ENCODE peak calls at places on chromosomes 13 and 19, in four cellular contexts. R, L, X and F are unnamed samples.

GRCh38 chr19:10389863-10390262 is 9.5 kb upstream of the TYK2 start:
- DNase-seq in R (no peak), L (no peak), X (peak), F (peak)

GRCh38 chr13:22086593-22086992 is 415.7 kb downstream of the FGF9 start:
- DNase-seq in R (no peak), L (no peak), X (no peak), F (no peak)

GRCh38 chr13:29583073-29583785 is 12.3 kb downstream of the SLC7A1 start:
- DNase-seq in R (no peak), L (no peak), X (no peak), F (peak)

GRCh38 chr13:60936281-60936680 is 479.4 kb downstream of the PCDH20 start:
- DNase-seq in R (no peak), L (no peak), X (no peak), F (no peak)

GRCh38 chr19:48806518-48806817 is 4.4 kb downstream of the BCAT2 start:
- DNase-seq in R (no peak), L (no peak), X (peak), F (peak)

GRCh38 chr13:50519866-50520265 is 323.6 kb downstream of the DLEU7 start:
- DNase-seq in R (no peak), L (no peak), X (no peak), F (no peak)

GRCh38 chr13:46342538-46342937 is 44.5 kb downstream of the RUBCNL start:
- DNase-seq in R (no peak), L (no peak), X (no peak), F (no peak)

GRCh38 chr19:9650345-9650744 is 24.6 kb downstream of the ZNF562 start:
- DNase-seq in R (no peak), L (no peak), X (no peak), F (no peak)

GRCh38 chr13:51125495-51126226 is 14.6 kb upstream of the C13orf42 start:
- DNase-seq in R (peak), L (peak), X (peak), F (peak)

GRCh38 chr19:38850976-38851621 is 1.3 kb upstream of the HNRNPL start:
- DNase-seq in R (peak), L (no peak), X (peak), F (peak)

GRCh38 chr13:30802501-30802900 is 67.2 kb downstream of the ALOX5AP start:
- DNase-seq in R (no peak), L (no peak), X (no peak), F (no peak)

GRCh38 chr13:68996671-68997030 is 1111.0 kb upstream of the ATXN8OS start:
- DNase-seq in R (no peak), L (no peak), X (no peak), F (no peak)

GRCh38 chr13:86085890-86086289 is 286.7 kb upstream of the SLITRK6 start:
- DNase-seq in R (peak), L (no peak), X (no peak), F (no peak)

GRCh38 chr13:33207616-33207964 is 78.0 kb downstream of the STARD13 start:
- DNase-seq in R (no peak), L (no peak), X (no peak), F (no peak)

GRCh38 chr19:56566904-56567273 is 379 bp upstream of the ZNF470 start:
- DNase-seq in R (no peak), L (peak), X (no peak), F (no peak)

GRCh38 chr13:73914119-73914518 is 220.1 kb downstream of the KLF12 start:
- DNase-seq in R (no peak), L (no peak), X (peak), F (peak)

GRCh38 chr13:109500146-109500773 is 286.1 kb downstream of the IRS2 start:
- DNase-seq in R (no peak), L (no peak), X (peak), F (peak)

GRCh38 chr13:45060062-45060461 is 60.2 kb upstream of the GTF2F2 start:
- DNase-seq in R (no peak), L (no peak), X (no peak), F (no peak)

GRCh38 chr19:56316728-56317127 is 2.1 kb upstream of the ZSCAN5A start:
- DNase-seq in R (no peak), L (no peak), X (no peak), F (no peak)

GRCh38 chr13:99926014-99926731 is 45.4 kb downstream of the ZIC5 start:
- DNase-seq in R (peak), L (no peak), X (no peak), F (no peak)

GRCh38 chr13:98144501-98145350 is 1.8 kb downstream of the FARP1 start:
- DNase-seq in R (peak), L (no peak), X (peak), F (peak)

GRCh38 chr19:34989248-34989797 is 10.8 kb upstream of the GRAMD1A start:
- DNase-seq in R (no peak), L (no peak), X (no peak), F (no peak)

GRCh38 chr19:35851213-35852028 is 883 bp downstream of the NPHS1 start:
- DNase-seq in R (no peak), L (no peak), X (peak), F (peak)

GRCh38 chr13:91014696-91015095 is 332.8 kb upstream of the MIR17HG start:
- DNase-seq in R (no peak), L (no peak), X (no peak), F (no peak)

GRCh38 chr13:35714096-35714495 is 237.6 kb upstream of the MAB21L1 start:
- DNase-seq in R (no peak), L (no peak), X (peak), F (no peak)

GRCh38 chr19:17775245-17775927 is 19.6 kb upstream of the B3GNT3 start:
- DNase-seq in R (no peak), L (no peak), X (peak), F (peak)

GRCh38 chr13:20136781-20137703 is 23.8 kb downstream of the GJA3 start:
- DNase-seq in R (no peak), L (no peak), X (peak), F (peak)

GRCh38 chr19:50377051-50377441 is 789 bp downstream of the NR1H2 start:
- DNase-seq in R (peak), L (peak), X (peak), F (peak)

GRCh38 chr13:76917096-76917495 is 30.9 kb upstream of the KCTD12 start:
- DNase-seq in R (no peak), L (no peak), X (no peak), F (no peak)

GRCh38 chr19:35561436-35561835 is 2.0 kb downstream of the ATP4A start:
- DNase-seq in R (no peak), L (no peak), X (no peak), F (no peak)